ENCODE peak calls at places on chromosomes 5 and 9, in four cellular contexts. J is effector memory CD4-positive, alpha-beta T cell; S is right cardiac atrium; K is mucosa of descending colon. C is an unnamed sample.

GRCh38 chr9:130051855-130052254 is 1.9 kb upstream of the GPR107 start:
- DNase-seq in J (no peak), K (no peak), S (no peak), C (peak)

GRCh38 chr5:67181648-67182218 is 14.9 kb downstream of the CD180 start:
- DNase-seq in S (no peak), K (no peak), J (no peak), C (no peak)

GRCh38 chr5:128764910-128765309 is 200.4 kb upstream of the SLC27A6 start:
- DNase-seq in S (peak), K (no peak), J (no peak), C (no peak)

GRCh38 chr5:41048986-41049385 is 22.2 kb downstream of the MROH2B start:
- DNase-seq in S (no peak), K (no peak), J (no peak), C (no peak)

GRCh38 chr5:172622091-172623046 is 18.7 kb upstream of the NEURL1B start:
- DNase-seq in K (peak), J (no peak), S (no peak), C (peak)

GRCh38 chr9:89629096-89629976 is 24.5 kb downstream of the GADD45G start:
- DNase-seq in J (no peak), K (no peak), S (no peak), C (no peak)

GRCh38 chr9:96031366-96031824 is 155.9 kb downstream of the ERCC6L2 start:
- DNase-seq in K (no peak), S (peak), J (no peak), C (peak)

GRCh38 chr5:159616967-159617366 is 286.7 kb upstream of the IL12B start:
- DNase-seq in K (no peak), J (no peak), S (no peak), C (no peak)

GRCh38 chr5:58582004-58582403 is 871 bp upstream of the RAB3C start:
- DNase-seq in S (no peak), J (no peak), K (no peak), C (peak)

GRCh38 chr5:76737846-76738245 is 21.9 kb downstream of the F2R start:
- DNase-seq in S (no peak), J (no peak), K (no peak), C (no peak)

GRCh38 chr5:176364765-176365662 is at the start of gene ARL10:
- DNase-seq in S (peak), J (peak), K (no peak), C (peak)

GRCh38 chr9:82254646-82255367 is 266.2 kb downstream of the SPATA31D1 start:
- DNase-seq in J (no peak), K (no peak), S (no peak), C (no peak)

GRCh38 chr5:87411586-87412416 is 929 bp downstream of the CCNH start:
- DNase-seq in J (no peak), K (no peak), S (no peak), C (peak)

GRCh38 chr9:14585730-14586473 is 107.3 kb downstream of the ZDHHC21 start:
- DNase-seq in S (no peak), J (no peak), K (no peak), C (no peak)

GRCh38 chr5:149857499-149857898 is 87.1 kb downstream of the PDE6A start:
- DNase-seq in K (peak), J (no peak), S (peak), C (peak)

GRCh38 chr5:156330141-156330870 is 3.3 kb downstream of the SGCD start:
- DNase-seq in K (no peak), J (no peak), S (no peak), C (no peak)

GRCh38 chr9:103942171-103942570 is 151.9 kb upstream of the SMC2 start:
- DNase-seq in K (no peak), J (no peak), S (no peak), C (no peak)

GRCh38 chr5:55903121-55903701 is 52.1 kb downstream of the IL31RA start:
- DNase-seq in J (peak), S (peak), K (no peak), C (no peak)

GRCh38 chr5:125786021-125786420 is 637.2 kb upstream of the GRAMD2B start:
- DNase-seq in J (no peak), S (no peak), K (no peak), C (no peak)

GRCh38 chr9:133643978-133644760 is 8.0 kb downstream of the DBH start:
- DNase-seq in J (no peak), K (no peak), S (no peak), C (no peak)

GRCh38 chr5:6464441-6464840 is 15.8 kb downstream of the UBE2QL1 start:
- DNase-seq in K (no peak), S (no peak), J (no peak), C (no peak)

GRCh38 chr9:130301483-130302286 is 36.1 kb downstream of the HMCN2 start:
- DNase-seq in S (peak), K (peak), J (no peak), C (no peak)

GRCh38 chr9:137055385-137056364 is 1.8 kb upstream of the ENTPD2 start:
- DNase-seq in S (peak), J (no peak), K (peak), C (peak)

GRCh38 chr5:93579561-93580386 is 1.2 kb downstream of the NR2F1-AS1 start:
- DNase-seq in S (peak), J (no peak), K (no peak), C (no peak)

GRCh38 chr9:32742296-32742695 is 41.0 kb upstream of the TMEM215 start:
- DNase-seq in S (no peak), K (no peak), J (no peak), C (no peak)

GRCh38 chr5:80141147-80141671 is 106.1 kb downstream of the THBS4 start:
- DNase-seq in J (no peak), S (peak), K (peak), C (peak)

GRCh38 chr9:127612993-127613954 is 1.2 kb downstream of the STXBP1 start:
- DNase-seq in K (peak), S (peak), J (no peak), C (peak)

GRCh38 chr9:133153227-133154096 is 10.3 kb downstream of the GBGT1 start:
- DNase-seq in K (peak), J (no peak), S (peak), C (no peak)

GRCh38 chr5:78889759-78890158 is 95.4 kb downstream of the ARSB start:
- DNase-seq in K (no peak), J (no peak), S (no peak), C (no peak)

GRCh38 chr5:139651863-139652787 is 4.0 kb downstream of the CXXC5 start:
- DNase-seq in J (peak), K (peak), S (peak), C (peak)

GRCh38 chr5:84729326-84729725 is 344.6 kb upstream of the EDIL3 start:
- DNase-seq in S (no peak), K (no peak), J (no peak), C (no peak)

GRCh38 chr5:31393126-31393525 is 138.8 kb downstream of the DROSHA start:
- DNase-seq in J (no peak), K (no peak), S (no peak), C (no peak)

GRCh38 chr9:104608336-104608735 is 2.9 kb upstream of the OR13C2 start:
- DNase-seq in K (no peak), J (no peak), S (no peak), C (no peak)

GRCh38 chr5:179225387-179225786 is 119.9 kb downstream of the ADAMTS2 start:
- DNase-seq in S (no peak), J (no peak), K (peak), C (no peak)

GRCh38 chr5:141510160-141510559 is 21.3 kb downstream of the PCDHGC5 start:
- DNase-seq in J (no peak), K (no peak), S (no peak), C (no peak)

GRCh38 chr5:98906756-98907355 is 22.0 kb downstream of the CHD1 start:
- DNase-seq in S (no peak), K (no peak), J (no peak), C (no peak)

GRCh38 chr5:35436441-35437057 is 181.1 kb upstream of the SPEF2 start:
- DNase-seq in K (no peak), J (no peak), S (no peak), C (peak)

C was measured in hepatocyte.